ENCODE peak calls at places on chromosome 13, in six cellular contexts. C is NCI-H1092 treated with DMSO at 0.1 percent for 48 hours; G is T-helper 1 cell; S is hepatic stellate cell; L is kidney glomerular epithelial cell; J is naive thymus-derived CD8-positive, alpha-beta T cell. A is an unnamed sample.

GRCh38 chr13:111370570-111371150 is 50.2 kb downstream of the TEX29 start:
- DNase-seq in C (no peak), G (no peak), S (no peak), L (no peak), J (no peak), A (no peak)

GRCh38 chr13:40986328-40986856 is 32.7 kb downstream of the ELF1 start:
- DNase-seq in C (peak; percentile 12), G (no peak), S (no peak), L (no peak), J (no peak), A (no peak)

GRCh38 chr13:110519506-110519905 is 42.0 kb downstream of the RAB20 start:
- DNase-seq in C (no peak), G (no peak), S (no peak), L (no peak), J (no peak), A (no peak)

GRCh38 chr13:98041081-98041820 is 87.8 kb downstream of the IPO5 start:
- DNase-seq in C (no peak), G (no peak), S (no peak), L (no peak), J (no peak), A (no peak)

GRCh38 chr13:102197193-102197592 is 204.7 kb downstream of the FGF14 start:
- DNase-seq in C (peak; percentile 22), G (no peak), S (no peak), L (peak; percentile 12), J (no peak), A (peak; percentile 27)

GRCh38 chr13:76223565-76223964 is 587.4 kb downstream of the LMO7 start:
- DNase-seq in C (no peak), G (no peak), S (no peak), L (no peak), J (no peak), A (no peak)

GRCh38 chr13:83007226-83007625 is 875.0 kb downstream of the SLITRK1 start:
- DNase-seq in C (no peak), G (no peak), S (no peak), L (no peak), J (no peak), A (no peak)

GRCh38 chr13:20799726-20800416 is 26.1 kb upstream of the EEF1AKMT1 start:
- DNase-seq in C (no peak), G (no peak), S (no peak), L (no peak), J (no peak), A (no peak)

GRCh38 chr13:104773775-104774174 is 1707.6 kb upstream of the SLC10A2 start:
- DNase-seq in C (peak; percentile 35), G (no peak), S (no peak), L (peak; percentile 63), J (peak; percentile 20), A (peak; percentile 55)

GRCh38 chr13:21637296-21637695 is 33.3 kb upstream of the MICU2 start:
- DNase-seq in C (peak; percentile 62), G (no peak), S (no peak), L (peak; percentile 80), J (no peak), A (peak; percentile 89)

GRCh38 chr13:45773236-45773635 is 71.1 kb downstream of the CBY2 start:
- DNase-seq in C (no peak), G (no peak), S (no peak), L (peak; percentile 28), J (no peak), A (no peak)

GRCh38 chr13:25744176-25744575 is 307.6 kb downstream of the SHISA2 start:
- DNase-seq in C (no peak), G (no peak), S (no peak), L (no peak), J (no peak), A (no peak)

GRCh38 chr13:33150146-33150545 is 133.9 kb downstream of the KL start:
- DNase-seq in C (no peak), G (no peak), S (no peak), L (no peak), J (no peak), A (no peak)

GRCh38 chr13:113087923-113088690 is 17.5 kb upstream of the F7 start:
- DNase-seq in C (no peak), G (no peak), S (no peak), L (no peak), J (no peak), A (no peak)

GRCh38 chr13:29254971-29255370 is 340.5 kb downstream of the SLC7A1 start:
- DNase-seq in C (no peak), G (no peak), S (no peak), L (no peak), J (no peak), A (no peak)

GRCh38 chr13:25827986-25828385 is 223.8 kb downstream of the SHISA2 start:
- DNase-seq in C (no peak), G (no peak), S (no peak), L (no peak), J (no peak), A (no peak)